ENCODE peak calls at places on chromosomes 7 and 10, in nine cellular contexts. One of them, this sample, is unnamed.

GRCh38 chr7:97457054-97457453 is 274.8 kb upstream of the TAC1 start:
- DNase-seq in A549: no peak
- DNase-seq in CD8-positive, alpha-beta T cell: no peak
- DNase-seq in thyroid gland: no peak
- DNase-seq in HepG2: no peak
- DNase-seq in left lung: no peak
- DNase-seq in suprapubic skin: no peak
- DNase-seq in gastrocnemius medialis: no peak
- DNase-seq in activated CD8-positive, alpha-beta T cell treated with anti-CD3 and anti-CD28 coated beads for 36 hours: no peak
- DNase-seq in this sample: no peak

GRCh38 chr7:88307841-88308240 is 1.1 kb upstream of the STEAP4 start:
- DNase-seq in A549: no peak
- DNase-seq in CD8-positive, alpha-beta T cell: no peak
- DNase-seq in thyroid gland: no peak
- DNase-seq in HepG2: no peak
- DNase-seq in left lung: no peak
- DNase-seq in suprapubic skin: no peak
- DNase-seq in gastrocnemius medialis: no peak
- DNase-seq in activated CD8-positive, alpha-beta T cell treated with anti-CD3 and anti-CD28 coated beads for 36 hours: no peak
- DNase-seq in this sample: no peak

GRCh38 chr10:84683980-84684740 is 355.8 kb downstream of the CCSER2 start:
- DNase-seq in A549: no peak
- DNase-seq in CD8-positive, alpha-beta T cell: no peak
- DNase-seq in thyroid gland: no peak
- DNase-seq in HepG2: no peak
- DNase-seq in left lung: no peak
- DNase-seq in suprapubic skin: no peak
- DNase-seq in gastrocnemius medialis: no peak
- DNase-seq in activated CD8-positive, alpha-beta T cell treated with anti-CD3 and anti-CD28 coated beads for 36 hours: no peak
- DNase-seq in this sample: no peak

GRCh38 chr7:135121868-135122267 is 26.0 kb upstream of the TMEM140 start:
- DNase-seq in A549: no peak
- DNase-seq in CD8-positive, alpha-beta T cell: no peak
- DNase-seq in thyroid gland: no peak
- DNase-seq in HepG2: no peak
- DNase-seq in left lung: no peak
- DNase-seq in suprapubic skin: no peak
- DNase-seq in gastrocnemius medialis: peak
- DNase-seq in activated CD8-positive, alpha-beta T cell treated with anti-CD3 and anti-CD28 coated beads for 36 hours: no peak
- DNase-seq in this sample: no peak

GRCh38 chr10:2978574-2979266 is 88.6 kb upstream of the PFKP start:
- DNase-seq in A549: no peak
- DNase-seq in CD8-positive, alpha-beta T cell: no peak
- DNase-seq in thyroid gland: no peak
- DNase-seq in HepG2: no peak
- DNase-seq in left lung: no peak
- DNase-seq in suprapubic skin: no peak
- DNase-seq in gastrocnemius medialis: no peak
- DNase-seq in activated CD8-positive, alpha-beta T cell treated with anti-CD3 and anti-CD28 coated beads for 36 hours: no peak
- DNase-seq in this sample: no peak

GRCh38 chr7:7395785-7396184 is 139.9 kb downstream of the COL28A1 start:
- DNase-seq in A549: no peak
- DNase-seq in CD8-positive, alpha-beta T cell: no peak
- DNase-seq in thyroid gland: no peak
- DNase-seq in HepG2: no peak
- DNase-seq in left lung: no peak
- DNase-seq in suprapubic skin: no peak
- DNase-seq in gastrocnemius medialis: no peak
- DNase-seq in activated CD8-positive, alpha-beta T cell treated with anti-CD3 and anti-CD28 coated beads for 36 hours: no peak
- DNase-seq in this sample: no peak

GRCh38 chr10:100710151-100710871 is 35.1 kb upstream of the PAX2 start:
- DNase-seq in A549: peak
- DNase-seq in CD8-positive, alpha-beta T cell: no peak
- DNase-seq in thyroid gland: peak
- DNase-seq in HepG2: no peak
- DNase-seq in left lung: no peak
- DNase-seq in suprapubic skin: no peak
- DNase-seq in gastrocnemius medialis: no peak
- DNase-seq in activated CD8-positive, alpha-beta T cell treated with anti-CD3 and anti-CD28 coated beads for 36 hours: no peak
- DNase-seq in this sample: no peak

GRCh38 chr10:110447886-110448285 is 49.8 kb upstream of the DUSP5 start:
- DNase-seq in A549: no peak
- DNase-seq in CD8-positive, alpha-beta T cell: no peak
- DNase-seq in thyroid gland: no peak
- DNase-seq in HepG2: no peak
- DNase-seq in left lung: no peak
- DNase-seq in suprapubic skin: no peak
- DNase-seq in gastrocnemius medialis: no peak
- DNase-seq in activated CD8-positive, alpha-beta T cell treated with anti-CD3 and anti-CD28 coated beads for 36 hours: no peak
- DNase-seq in this sample: no peak

GRCh38 chr10:98361131-98361633 is 53.8 kb downstream of the PYROXD2 start:
- DNase-seq in A549: no peak
- DNase-seq in CD8-positive, alpha-beta T cell: no peak
- DNase-seq in thyroid gland: peak
- DNase-seq in HepG2: no peak
- DNase-seq in left lung: peak
- DNase-seq in suprapubic skin: peak
- DNase-seq in gastrocnemius medialis: peak
- DNase-seq in activated CD8-positive, alpha-beta T cell treated with anti-CD3 and anti-CD28 coated beads for 36 hours: peak
- DNase-seq in this sample: no peak

GRCh38 chr10:13654846-13655245 is 68.1 kb downstream of the PRPF18 start:
- DNase-seq in A549: no peak
- DNase-seq in CD8-positive, alpha-beta T cell: no peak
- DNase-seq in thyroid gland: no peak
- DNase-seq in HepG2: no peak
- DNase-seq in left lung: no peak
- DNase-seq in suprapubic skin: no peak
- DNase-seq in gastrocnemius medialis: no peak
- DNase-seq in activated CD8-positive, alpha-beta T cell treated with anti-CD3 and anti-CD28 coated beads for 36 hours: no peak
- DNase-seq in this sample: no peak

GRCh38 chr10:7397636-7398035 is 13.2 kb downstream of the SFMBT2 start:
- DNase-seq in A549: no peak
- DNase-seq in CD8-positive, alpha-beta T cell: no peak
- DNase-seq in thyroid gland: no peak
- DNase-seq in HepG2: no peak
- DNase-seq in left lung: no peak
- DNase-seq in suprapubic skin: no peak
- DNase-seq in gastrocnemius medialis: peak
- DNase-seq in activated CD8-positive, alpha-beta T cell treated with anti-CD3 and anti-CD28 coated beads for 36 hours: no peak
- DNase-seq in this sample: no peak

GRCh38 chr7:157827863-157828160 is 491.0 kb downstream of the DNAJB6 start:
- DNase-seq in A549: no peak
- DNase-seq in CD8-positive, alpha-beta T cell: no peak
- DNase-seq in thyroid gland: no peak
- DNase-seq in HepG2: no peak
- DNase-seq in left lung: no peak
- DNase-seq in suprapubic skin: no peak
- DNase-seq in gastrocnemius medialis: no peak
- DNase-seq in activated CD8-positive, alpha-beta T cell treated with anti-CD3 and anti-CD28 coated beads for 36 hours: no peak
- DNase-seq in this sample: no peak

GRCh38 chr7:35697414-35698175 is 2.7 kb upstream of the HERPUD2 start:
- DNase-seq in A549: no peak
- DNase-seq in CD8-positive, alpha-beta T cell: no peak
- DNase-seq in thyroid gland: no peak
- DNase-seq in HepG2: peak
- DNase-seq in left lung: no peak
- DNase-seq in suprapubic skin: no peak
- DNase-seq in gastrocnemius medialis: no peak
- DNase-seq in activated CD8-positive, alpha-beta T cell treated with anti-CD3 and anti-CD28 coated beads for 36 hours: no peak
- DNase-seq in this sample: no peak

GRCh38 chr10:16835223-16835622 is 18.0 kb upstream of the RSU1 start:
- DNase-seq in A549: no peak
- DNase-seq in CD8-positive, alpha-beta T cell: no peak
- DNase-seq in thyroid gland: no peak
- DNase-seq in HepG2: no peak
- DNase-seq in left lung: no peak
- DNase-seq in suprapubic skin: no peak
- DNase-seq in gastrocnemius medialis: no peak
- DNase-seq in activated CD8-positive, alpha-beta T cell treated with anti-CD3 and anti-CD28 coated beads for 36 hours: peak
- DNase-seq in this sample: no peak

GRCh38 chr7:158343526-158343925 is 244.1 kb downstream of the PTPRN2 start:
- DNase-seq in A549: no peak
- DNase-seq in CD8-positive, alpha-beta T cell: no peak
- DNase-seq in thyroid gland: no peak
- DNase-seq in HepG2: no peak
- DNase-seq in left lung: no peak
- DNase-seq in suprapubic skin: no peak
- DNase-seq in gastrocnemius medialis: no peak
- DNase-seq in activated CD8-positive, alpha-beta T cell treated with anti-CD3 and anti-CD28 coated beads for 36 hours: no peak
- DNase-seq in this sample: no peak

GRCh38 chr10:101831169-101831811 is 12.3 kb downstream of the KCNIP2 start:
- DNase-seq in A549: no peak
- DNase-seq in CD8-positive, alpha-beta T cell: no peak
- DNase-seq in thyroid gland: no peak
- DNase-seq in HepG2: no peak
- DNase-seq in left lung: no peak
- DNase-seq in suprapubic skin: no peak
- DNase-seq in gastrocnemius medialis: no peak
- DNase-seq in activated CD8-positive, alpha-beta T cell treated with anti-CD3 and anti-CD28 coated beads for 36 hours: no peak
- DNase-seq in this sample: no peak

DNA sequence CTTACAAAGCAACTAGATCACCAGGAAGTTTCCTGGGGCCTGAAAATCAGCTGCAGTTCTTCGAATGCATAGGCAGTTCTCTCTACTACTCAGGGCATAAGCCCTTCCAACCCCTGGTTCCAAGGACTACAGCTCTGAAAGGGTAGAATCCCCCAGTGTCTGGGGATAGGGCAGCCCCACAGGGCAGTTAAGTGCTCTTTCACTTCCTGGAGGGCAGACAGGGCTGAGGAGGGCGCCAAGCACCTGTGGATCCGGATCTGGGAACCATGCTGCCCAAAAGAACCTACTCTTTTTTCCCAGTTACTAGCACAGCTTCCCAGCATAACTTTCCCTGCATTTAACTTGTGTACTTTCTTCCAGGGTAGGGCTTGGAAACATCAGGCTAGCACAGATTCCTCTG is 41.1 kb downstream of the CXCL12 start:
- DNase-seq in A549: no peak
- DNase-seq in CD8-positive, alpha-beta T cell: no peak
- DNase-seq in thyroid gland: no peak
- DNase-seq in HepG2: no peak
- DNase-seq in left lung: no peak
- DNase-seq in suprapubic skin: no peak
- DNase-seq in gastrocnemius medialis: no peak
- DNase-seq in activated CD8-positive, alpha-beta T cell treated with anti-CD3 and anti-CD28 coated beads for 36 hours: no peak
- DNase-seq in this sample: no peak
- TF ChIP-seq CTCF in A549: no peak
- TF ChIP-seq CTCF in CD8-positive, alpha-beta T cell: no peak
- TF ChIP-seq CTCF in thyroid gland: no peak
- TF ChIP-seq CTCF in HepG2: peak
- TF ChIP-seq CTCF in left lung: no peak
- TF ChIP-seq CTCF in suprapubic skin: no peak
- TF ChIP-seq CTCF in gastrocnemius medialis: no peak
- TF ChIP-seq CTCF in activated CD8-positive, alpha-beta T cell treated with anti-CD3 and anti-CD28 coated beads for 36 hours: no peak
- TF ChIP-seq CTCF in this sample: no peak

DNA sequence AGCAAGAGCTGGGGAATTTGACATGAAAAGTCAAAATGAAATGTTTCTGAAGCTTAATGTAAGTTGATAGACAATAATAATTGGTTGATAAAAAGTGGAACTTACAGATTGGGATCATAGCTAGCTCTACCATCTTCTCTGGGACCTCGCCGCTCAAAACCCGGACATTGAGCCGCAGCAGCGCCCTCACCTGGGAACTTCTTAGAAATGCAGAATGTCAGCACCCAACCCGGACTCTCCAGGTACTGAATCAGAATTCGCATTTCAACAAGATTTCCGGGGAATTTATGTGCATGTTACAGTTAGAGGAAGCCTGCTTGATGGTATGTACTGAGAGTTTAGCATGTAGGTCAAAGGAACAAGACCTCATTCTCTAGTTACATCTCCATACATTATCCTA is 36.7 kb upstream of the ABLIM1 start:
- DNase-seq in A549: peak
- DNase-seq in CD8-positive, alpha-beta T cell: no peak
- DNase-seq in thyroid gland: peak
- DNase-seq in HepG2: peak
- DNase-seq in left lung: no peak
- DNase-seq in suprapubic skin: no peak
- DNase-seq in gastrocnemius medialis: no peak
- DNase-seq in activated CD8-positive, alpha-beta T cell treated with anti-CD3 and anti-CD28 coated beads for 36 hours: peak
- DNase-seq in this sample: peak
- TF ChIP-seq CTCF in A549: peak
- TF ChIP-seq CTCF in CD8-positive, alpha-beta T cell: peak
- TF ChIP-seq CTCF in thyroid gland: peak
- TF ChIP-seq CTCF in HepG2: peak
- TF ChIP-seq CTCF in left lung: peak
- TF ChIP-seq CTCF in suprapubic skin: no peak
- TF ChIP-seq CTCF in gastrocnemius medialis: no peak
- TF ChIP-seq CTCF in activated CD8-positive, alpha-beta T cell treated with anti-CD3 and anti-CD28 coated beads for 36 hours: peak
- TF ChIP-seq CTCF in this sample: peak

GRCh38 chr10:21604651-21605050 is 70.6 kb downstream of the MLLT10 start:
- DNase-seq in A549: no peak
- DNase-seq in CD8-positive, alpha-beta T cell: no peak
- DNase-seq in thyroid gland: no peak
- DNase-seq in HepG2: no peak
- DNase-seq in left lung: no peak
- DNase-seq in suprapubic skin: no peak
- DNase-seq in gastrocnemius medialis: no peak
- DNase-seq in activated CD8-positive, alpha-beta T cell treated with anti-CD3 and anti-CD28 coated beads for 36 hours: no peak
- DNase-seq in this sample: no peak

GRCh38 chr10:21600804-21601512 is 66.9 kb downstream of the MLLT10 start:
- DNase-seq in A549: no peak
- DNase-seq in CD8-positive, alpha-beta T cell: no peak
- DNase-seq in thyroid gland: no peak
- DNase-seq in HepG2: peak
- DNase-seq in left lung: no peak
- DNase-seq in suprapubic skin: no peak
- DNase-seq in gastrocnemius medialis: no peak
- DNase-seq in activated CD8-positive, alpha-beta T cell treated with anti-CD3 and anti-CD28 coated beads for 36 hours: no peak
- DNase-seq in this sample: no peak

GRCh38 chr10:21603721-21604120 is 69.7 kb downstream of the MLLT10 start:
- DNase-seq in A549: no peak
- DNase-seq in CD8-positive, alpha-beta T cell: no peak
- DNase-seq in thyroid gland: no peak
- DNase-seq in HepG2: no peak
- DNase-seq in left lung: no peak
- DNase-seq in suprapubic skin: no peak
- DNase-seq in gastrocnemius medialis: no peak
- DNase-seq in activated CD8-positive, alpha-beta T cell treated with anti-CD3 and anti-CD28 coated beads for 36 hours: no peak
- DNase-seq in this sample: no peak

GRCh38 chr10:21602313-21602712 is 68.3 kb downstream of the MLLT10 start:
- DNase-seq in A549: no peak
- DNase-seq in CD8-positive, alpha-beta T cell: no peak
- DNase-seq in thyroid gland: no peak
- DNase-seq in HepG2: no peak
- DNase-seq in left lung: no peak
- DNase-seq in suprapubic skin: no peak
- DNase-seq in gastrocnemius medialis: no peak
- DNase-seq in activated CD8-positive, alpha-beta T cell treated with anti-CD3 and anti-CD28 coated beads for 36 hours: no peak
- DNase-seq in this sample: no peak

GRCh38 chr10:21599582-21599981 is 65.5 kb downstream of the MLLT10 start:
- DNase-seq in A549: no peak
- DNase-seq in CD8-positive, alpha-beta T cell: no peak
- DNase-seq in thyroid gland: peak
- DNase-seq in HepG2: no peak
- DNase-seq in left lung: peak
- DNase-seq in suprapubic skin: no peak
- DNase-seq in gastrocnemius medialis: no peak
- DNase-seq in activated CD8-positive, alpha-beta T cell treated with anti-CD3 and anti-CD28 coated beads for 36 hours: no peak
- DNase-seq in this sample: no peak
- TF ChIP-seq CTCF in A549: no peak
- TF ChIP-seq CTCF in CD8-positive, alpha-beta T cell: no peak
- TF ChIP-seq CTCF in thyroid gland: no peak
- TF ChIP-seq CTCF in HepG2: peak
- TF ChIP-seq CTCF in left lung: no peak
- TF ChIP-seq CTCF in suprapubic skin: no peak
- TF ChIP-seq CTCF in gastrocnemius medialis: no peak
- TF ChIP-seq CTCF in activated CD8-positive, alpha-beta T cell treated with anti-CD3 and anti-CD28 coated beads for 36 hours: no peak
- TF ChIP-seq CTCF in this sample: no peak

GRCh38 chr10:35224045-35224740 is 97.5 kb downstream of the CREM start:
- DNase-seq in A549: no peak
- DNase-seq in CD8-positive, alpha-beta T cell: no peak
- DNase-seq in thyroid gland: no peak
- DNase-seq in HepG2: no peak
- DNase-seq in left lung: no peak
- DNase-seq in suprapubic skin: no peak
- DNase-seq in gastrocnemius medialis: no peak
- DNase-seq in activated CD8-positive, alpha-beta T cell treated with anti-CD3 and anti-CD28 coated beads for 36 hours: no peak
- DNase-seq in this sample: no peak
- TF ChIP-seq CTCF in A549: no peak
- TF ChIP-seq CTCF in CD8-positive, alpha-beta T cell: no peak
- TF ChIP-seq CTCF in thyroid gland: no peak
- TF ChIP-seq CTCF in HepG2: no peak
- TF ChIP-seq CTCF in left lung: no peak
- TF ChIP-seq CTCF in suprapubic skin: no peak
- TF ChIP-seq CTCF in gastrocnemius medialis: no peak
- TF ChIP-seq CTCF in activated CD8-positive, alpha-beta T cell treated with anti-CD3 and anti-CD28 coated beads for 36 hours: no peak
- TF ChIP-seq CTCF in this sample: no peak